ENCODE peak calls at places on chromosome 12, in nine cellular contexts. F is CD8-positive, alpha-beta T cell; H is GM23248; G is IMR-90; Y is choroid plexus epithelial cell; U is upper lobe of right lung; I is iPS DF 6.9; L is CD8-positive, alpha-beta memory T cell; Z is brain microvascular endothelial cell. M is an unnamed sample.

GRCh38 chr12:50764116-50764860 is 387 bp downstream of the ATF1 start:
- DNase-seq in I (no peak), G (peak; percentile 23), Y (peak; percentile 33), U (peak; percentile 88), L (peak; percentile 89), H (peak; percentile 73), F (peak; percentile 75), Z (no peak), M (no peak)

GRCh38 chr12:72272731-72273498 is 745 bp downstream of the TRHDE start:
- DNase-seq in Z (no peak), L (no peak), G (peak; percentile 58), F (no peak), Y (peak; percentile 55), H (peak; percentile 40), U (peak; percentile 71), I (no peak), M (no peak)

GRCh38 chr12:120496353-120497340 is 734 bp downstream of the DYNLL1 start:
- DNase-seq in Z (peak; percentile 47), G (peak; percentile 56), U (peak; percentile 82), F (peak; percentile 44), Y (peak; percentile 62), H (peak; percentile 80), L (peak; percentile 78), I (no peak), M (no peak)

GRCh38 chr12:50004696-50005095 is 20.6 kb downstream of the RACGAP1 start:
- DNase-seq in Z (no peak), F (no peak), L (no peak), G (no peak), I (no peak), U (no peak), H (no peak), Y (no peak), M (no peak)

GRCh38 chr12:110039085-110039807 is 9.1 kb downstream of the C12orf76 start:
- DNase-seq in G (peak; percentile 98), U (no peak), I (no peak), H (peak; percentile 96), L (no peak), F (peak; percentile 7), Y (peak; percentile 94), Z (peak; percentile 90), M (no peak)

GRCh38 chr12:53244337-53244736 is 12.3 kb upstream of the RARG start:
- DNase-seq in Y (no peak), U (no peak), I (no peak), L (no peak), H (no peak), F (no peak), G (no peak), Z (no peak), M (no peak)

GRCh38 chr12:54131641-54132280 is 57.0 kb downstream of the SMUG1 start:
- DNase-seq in Y (no peak), U (no peak), H (peak; percentile 40), I (no peak), F (no peak), Z (no peak), L (no peak), G (no peak), M (no peak)

GRCh38 chr12:127101086-127101485 is 1165.9 kb upstream of the TMEM132C start:
- DNase-seq in Z (no peak), L (no peak), U (no peak), Y (no peak), F (no peak), H (no peak), G (no peak), I (no peak), M (no peak)

GRCh38 chr12:29238822-29239291 is 89.8 kb downstream of the FAR2 start:
- DNase-seq in L (no peak), H (no peak), Z (peak; percentile 35), F (no peak), Y (peak; percentile 47), G (peak; percentile 34), U (no peak), I (no peak), M (no peak)

GRCh38 chr12:39327520-39327919 is 115.4 kb downstream of the KIF21A start:
- DNase-seq in U (no peak), L (no peak), I (no peak), H (no peak), Z (no peak), F (no peak), G (no peak), Y (no peak), M (no peak)

GRCh38 chr12:128928361-128928760 is 75.1 kb downstream of the GLT1D1 start:
- DNase-seq in I (no peak), Y (no peak), G (no peak), F (no peak), Z (no peak), L (no peak), H (no peak), U (no peak), M (no peak)

GRCh38 chr12:8033153-8034044 is 883 bp downstream of the FOXJ2 start:
- DNase-seq in U (no peak), G (peak; percentile 33), Y (peak; percentile 29), F (no peak), H (peak; percentile 67), I (peak; percentile 41), L (peak; percentile 67), Z (no peak), M (no peak)

GRCh38 chr12:22978962-22979361 is 354.0 kb downstream of the ETNK1 start:
- DNase-seq in Y (peak; percentile 93), G (peak; percentile 95), Z (peak; percentile 87), F (no peak), I (no peak), L (no peak), H (peak; percentile 94), U (no peak), M (no peak)

GRCh38 chr12:52791271-52792184 is 4.4 kb downstream of the KRT3 start:
- DNase-seq in U (peak; percentile 53), G (no peak), Z (no peak), I (no peak), L (no peak), H (no peak), F (no peak), Y (no peak), M (no peak)

GRCh38 chr12:1530592-1531159 is 63.7 kb downstream of the FBXL14 start:
- DNase-seq in Y (no peak), U (no peak), G (no peak), Z (no peak), I (no peak), F (no peak), H (peak; percentile 40), L (no peak), M (no peak)

GRCh38 chr12:1532367-1532752 is 62.0 kb downstream of the FBXL14 start:
- DNase-seq in I (no peak), U (no peak), Y (no peak), L (no peak), G (no peak), F (no peak), Z (no peak), H (peak; percentile 41), M (no peak)

GRCh38 chr12:1529862-1530591 is 64.4 kb downstream of the FBXL14 start:
- DNase-seq in G (no peak), F (no peak), Z (no peak), Y (no peak), H (peak; percentile 72), I (no peak), L (no peak), U (peak; percentile 60), M (no peak)

GRCh38 chr12:1531654-1532366 is 62.6 kb downstream of the FBXL14 start:
- DNase-seq in Y (no peak), H (peak; percentile 60), G (no peak), I (no peak), U (peak; percentile 58), Z (no peak), F (no peak), L (no peak), M (peak; percentile 40)

GRCh38 chr12:1531160-1531653 is 63.2 kb downstream of the FBXL14 start:
- DNase-seq in L (no peak), Y (no peak), U (peak; percentile 66), I (no peak), G (no peak), Z (no peak), H (peak; percentile 58), F (no peak), M (no peak)
- H3K4me3 ChIP-seq in L (peak overlapping the region; percentile 26), Y (peak overlapping the region; percentile 66), U (peak overlapping the region; percentile 42), I (peak overlapping the region; percentile 21), G (peak overlapping the region; percentile 58), Z (peak overlapping the region; percentile 61), H (peak overlapping the region; percentile 86), F (no peak overlapping the region), M (peak overlapping the region; percentile 74)

GRCh38 chr12:1810201-1810930 is 10.0 kb upstream of the LRTM2 start:
- DNase-seq in U (no peak), Y (peak; percentile 37), F (no peak), Z (peak; percentile 65), L (no peak), G (peak; percentile 14), H (no peak), I (no peak), M (no peak)
- H3K4me3 ChIP-seq in U (no peak overlapping the region), Y (no peak overlapping the region), F (no peak overlapping the region), Z (peak overlapping the region; percentile 3), L (no peak overlapping the region), G (no peak overlapping the region), H (no peak overlapping the region), I (no peak overlapping the region), M (no peak overlapping the region)

DNA sequence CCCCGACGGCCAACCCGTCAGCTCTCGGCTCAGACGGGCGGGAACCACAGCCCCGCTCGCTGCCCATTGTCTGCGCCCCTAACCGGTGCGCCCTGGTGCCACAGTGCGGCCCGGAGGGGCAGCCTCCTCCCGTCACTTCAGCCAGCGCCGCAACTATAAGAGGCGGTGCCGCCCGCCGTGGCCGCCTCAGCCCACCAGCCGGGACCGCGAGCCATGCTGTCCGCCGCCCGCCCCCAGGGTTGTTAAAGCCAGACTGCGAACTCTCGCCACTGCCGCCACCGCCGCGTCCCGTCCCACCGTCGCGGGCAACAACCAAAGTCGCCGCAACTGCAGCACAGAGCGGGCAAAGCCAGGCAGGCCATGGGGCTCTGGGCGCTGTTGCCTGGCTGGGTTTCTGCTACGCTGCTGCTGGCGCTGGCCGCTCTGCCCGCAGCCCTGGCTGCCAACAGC is at the start of gene WNT1:
- DNase-seq in H (peak; percentile 42), F (no peak), L (no peak), U (no peak), I (no peak), Z (no peak), G (no peak), Y (no peak), M (no peak)
- H3K4me3 ChIP-seq in H (peak within 1 kb of the TSS; percentile 11), F (peak within 1 kb of the TSS; percentile 77), L (peak within 1 kb of the TSS; percentile 89), U (peak within 1 kb of the TSS; percentile 42), I (peak within 1 kb of the TSS; percentile 14), Z (no peak within 1 kb of the TSS), G (no peak within 1 kb of the TSS), Y (no peak within 1 kb of the TSS), M (no peak within 1 kb of the TSS)

DNA sequence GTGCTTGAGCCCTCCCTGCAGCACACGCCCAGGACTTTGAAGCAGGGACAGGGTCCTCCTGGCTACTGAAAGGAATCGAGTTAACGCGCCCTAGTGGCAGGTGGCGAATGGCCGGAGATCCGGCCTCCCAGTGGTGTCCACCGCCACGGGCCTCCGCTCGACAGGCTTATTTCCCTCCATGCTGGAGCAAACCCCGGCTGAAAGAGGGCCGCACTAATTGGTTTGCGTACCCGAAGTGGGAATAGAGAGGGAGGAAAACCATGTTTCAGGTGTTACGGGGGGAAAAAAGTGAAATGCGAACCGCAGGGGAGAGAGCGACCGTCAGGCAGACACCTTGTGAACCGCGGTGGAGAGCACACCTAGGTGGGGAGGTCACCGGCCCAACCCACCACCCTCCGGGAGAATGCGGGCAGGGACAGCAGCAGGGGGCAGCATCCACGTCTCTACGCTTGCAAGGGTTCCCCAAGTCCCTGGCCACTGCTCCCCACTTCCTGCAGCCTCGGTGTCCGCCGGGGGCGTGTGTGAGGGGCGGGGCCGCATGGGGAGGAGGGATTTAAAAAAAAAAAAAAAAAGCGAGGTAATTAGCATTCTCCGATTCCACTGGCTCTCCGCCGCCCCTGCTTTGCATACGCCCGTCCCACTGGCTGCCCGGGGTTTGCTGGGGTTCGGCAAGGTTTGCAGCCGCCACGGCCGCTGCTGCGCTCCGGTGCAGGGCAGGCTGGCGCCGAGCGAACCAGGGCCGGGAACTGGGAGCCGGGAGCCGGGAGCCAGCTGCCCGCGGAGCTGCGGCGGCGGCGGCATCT is 224.6 kb upstream of the CRY1 start:
- DNase-seq in Y (peak; percentile 97), H (peak; percentile 93), L (peak; percentile 90), U (peak; percentile 92), Z (peak; percentile 86), G (peak; percentile 88), I (no peak), F (peak; percentile 72), M (no peak)
- H3K4me3 ChIP-seq in Y (peak overlapping the region; percentile 68), H (peak overlapping the region; percentile 69), L (peak overlapping the region; percentile 93), U (peak overlapping the region; percentile 51), Z (peak overlapping the region; percentile 67), G (peak overlapping the region; percentile 48), I (peak overlapping the region; percentile 74), F (peak overlapping the region; percentile 69), M (no peak overlapping the region)

M was measured in GM12864.